ENCODE peak calls at places on chromosomes 1 and 21, in eight cellular contexts. E is body of pancreas, R is ovary, D is Peyer's patch, P is IMR-90, N is heart left ventricle, M is suprapubic skin, I is sigmoid colon. V is an unnamed sample.

GRCh38 chr1:185971688-185972087 is 237.5 kb downstream of the HMCN1 start:
- DNase-seq in D (no peak), I (no peak), R (no peak), P (peak; percentile 86), E (no peak), M (no peak), N (no peak), V (no peak)

GRCh38 chr1:157948547-157949152 is 44.8 kb upstream of the KIRREL1 start:
- DNase-seq in P (peak; percentile 42), N (peak; percentile 29), R (no peak), I (no peak), E (peak; percentile 14), M (no peak), D (peak; percentile 25), V (no peak)

GRCh38 chr1:198498881-198499280 is 41.6 kb downstream of the ATP6V1G3 start:
- DNase-seq in E (no peak), D (no peak), N (no peak), P (peak; percentile 14), I (no peak), R (no peak), M (no peak), V (no peak)

GRCh38 chr1:26748351-26748750 is 39.4 kb upstream of the PIGV start:
- DNase-seq in E (no peak), P (no peak), I (no peak), R (no peak), N (no peak), M (no peak), D (no peak), V (no peak)

GRCh38 chr1:228487336-228488106 is at the start of gene RNF187:
- DNase-seq in D (peak; percentile 83), N (peak; percentile 94), R (peak; percentile 92), P (peak; percentile 18), E (peak; percentile 90), I (peak; percentile 93), M (peak; percentile 91), V (peak; percentile 90)

GRCh38 chr1:64864018-64864945 is 102.1 kb downstream of the JAK1 start:
- DNase-seq in P (no peak), E (peak; percentile 33), R (no peak), D (peak; percentile 86), M (no peak), N (peak; percentile 73), I (peak; percentile 80), V (peak; percentile 59)

GRCh38 chr1:118185083-118185899 is at the start of gene SPAG17:
- DNase-seq in D (no peak), P (peak; percentile 21), N (peak; percentile 63), R (peak; percentile 64), E (peak; percentile 89), I (no peak), M (peak; percentile 68), V (peak; percentile 70)

GRCh38 chr1:232904566-232904965 is 45.8 kb upstream of the NTPCR start:
- DNase-seq in D (no peak), P (peak; percentile 89), M (no peak), I (no peak), E (no peak), R (no peak), N (no peak), V (no peak)

GRCh38 chr1:160136926-160137200 is 14.5 kb upstream of the ATP1A4 start:
- DNase-seq in N (no peak), M (no peak), D (no peak), I (no peak), R (no peak), P (no peak), E (no peak), V (no peak)

GRCh38 chr1:151443846-151444790 is 15.2 kb downstream of the POGZ start:
- DNase-seq in N (peak; percentile 39), I (no peak), D (peak; percentile 40), P (peak; percentile 86), R (peak; percentile 41), E (peak; percentile 78), M (no peak), V (peak; percentile 84)

GRCh38 chr1:50977575-50978143 is 7.6 kb downstream of the CDKN2C start:
- DNase-seq in E (peak; percentile 82), D (no peak), N (peak; percentile 74), R (peak; percentile 85), M (peak; percentile 70), I (peak; percentile 79), P (peak; percentile 52), V (peak; percentile 85)

GRCh38 chr1:38285807-38286530 is 239.4 kb upstream of the POU3F1 start:
- DNase-seq in E (no peak), D (no peak), M (no peak), I (no peak), P (no peak), R (no peak), N (no peak), V (no peak)

GRCh38 chr1:245464290-245464689 is 309.5 kb downstream of the KIF26B start:
- DNase-seq in I (no peak), N (no peak), R (no peak), D (no peak), E (no peak), M (no peak), P (no peak), V (no peak)

GRCh38 chr1:157098519-157098918 is 1.1 kb downstream of the ETV3L start:
- DNase-seq in I (peak; percentile 40), D (no peak), R (no peak), E (no peak), N (no peak), M (peak; percentile 33), P (no peak), V (no peak)

GRCh38 chr1:31715097-31715872 is 11.5 kb upstream of the COL16A1 start:
- DNase-seq in M (peak; percentile 96), P (peak; percentile 81), R (peak; percentile 96), I (peak; percentile 99), D (peak; percentile 66), N (peak; percentile 95), E (peak; percentile 76), V (peak; percentile 96)

GRCh38 chr1:228101994-228102790 is 933 bp downstream of the C1orf35 start:
- DNase-seq in I (peak; percentile 82), R (peak; percentile 63), D (peak; percentile 58), E (peak; percentile 63), N (no peak), P (no peak), M (no peak), V (no peak)

GRCh38 chr1:44810101-44810761 is 1.9 kb downstream of the BTBD19 start:
- DNase-seq in D (peak; percentile 63), E (peak; percentile 77), I (peak; percentile 84), P (no peak), M (no peak), R (peak; percentile 75), N (no peak), V (peak; percentile 81)

DNA sequence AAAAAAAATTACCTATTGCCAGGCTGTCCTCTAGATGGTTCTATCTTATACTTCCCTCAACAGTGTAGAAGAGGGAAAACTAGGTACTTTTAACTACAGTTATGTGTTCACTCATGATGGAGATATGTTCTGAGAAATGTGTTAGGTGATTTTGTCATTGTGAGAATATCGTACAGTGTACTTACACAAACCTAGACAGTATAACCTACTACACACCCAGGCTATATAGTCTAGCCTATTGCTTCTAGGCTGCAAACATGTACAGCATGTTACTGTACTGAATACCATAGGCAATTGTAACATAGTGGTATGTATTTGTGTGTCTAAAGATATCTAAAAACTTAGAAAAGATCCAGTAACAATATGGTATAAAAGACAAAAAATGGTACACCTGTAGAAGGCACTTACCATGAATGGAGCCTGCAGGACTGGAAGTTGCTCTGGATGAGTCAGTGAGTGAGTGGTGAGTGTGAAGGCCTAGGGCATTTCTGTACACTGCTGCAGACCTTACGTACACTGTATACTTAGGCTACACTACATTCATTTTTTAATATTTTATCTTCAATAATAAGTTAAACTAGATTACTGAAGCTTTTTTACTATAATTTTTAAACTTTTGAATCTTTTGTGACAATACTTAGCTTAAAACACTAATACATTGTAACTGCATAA is 13.2 kb downstream of the MGST3 start:
- DNase-seq in E (no peak), M (no peak), N (no peak), I (no peak), R (no peak), P (peak; percentile 31), D (no peak), V (no peak)
- TF ChIP-seq POLR2A in E (no peak), M (no peak), N (no peak), I (no peak), R (no peak), P (no peak), D (no peak), V (no peak)

GRCh38 chr21:33127154-33127893 is 57.4 kb downstream of the OLIG1 start:
- DNase-seq in N (peak; percentile 67), D (peak; percentile 25), R (no peak), I (no peak), M (peak; percentile 69), E (peak; percentile 60), P (peak; percentile 65), V (peak; percentile 63)
- H3K4me3 ChIP-seq in N (no peak overlapping the region), D (peak overlapping the region; percentile 23), R (no peak overlapping the region), I (peak overlapping the region; percentile 36), M (peak overlapping the region; percentile 38), E (no peak overlapping the region), P (peak overlapping the region; percentile 29), V (peak overlapping the region; percentile 51)

GRCh38 chr1:33005812-33006465 is 30.7 kb downstream of the AK2 start:
- DNase-seq in R (no peak), P (no peak), D (no peak), E (peak; percentile 53), N (no peak), I (no peak), M (no peak), V (peak; percentile 27)
- H3K4me1 ChIP-seq in R (no peaks in the 10 kb centered on the region), P (peaks cover 22% of the 10 kb centered on the region), D (no peaks in the 10 kb centered on the region), E (peaks cover 59% of the 10 kb centered on the region), N (peaks cover 64% of the 10 kb centered on the region), I (no peaks in the 10 kb centered on the region), M (peaks cover 62% of the 10 kb centered on the region), V (peaks cover 29% of the 10 kb centered on the region)

DNA sequence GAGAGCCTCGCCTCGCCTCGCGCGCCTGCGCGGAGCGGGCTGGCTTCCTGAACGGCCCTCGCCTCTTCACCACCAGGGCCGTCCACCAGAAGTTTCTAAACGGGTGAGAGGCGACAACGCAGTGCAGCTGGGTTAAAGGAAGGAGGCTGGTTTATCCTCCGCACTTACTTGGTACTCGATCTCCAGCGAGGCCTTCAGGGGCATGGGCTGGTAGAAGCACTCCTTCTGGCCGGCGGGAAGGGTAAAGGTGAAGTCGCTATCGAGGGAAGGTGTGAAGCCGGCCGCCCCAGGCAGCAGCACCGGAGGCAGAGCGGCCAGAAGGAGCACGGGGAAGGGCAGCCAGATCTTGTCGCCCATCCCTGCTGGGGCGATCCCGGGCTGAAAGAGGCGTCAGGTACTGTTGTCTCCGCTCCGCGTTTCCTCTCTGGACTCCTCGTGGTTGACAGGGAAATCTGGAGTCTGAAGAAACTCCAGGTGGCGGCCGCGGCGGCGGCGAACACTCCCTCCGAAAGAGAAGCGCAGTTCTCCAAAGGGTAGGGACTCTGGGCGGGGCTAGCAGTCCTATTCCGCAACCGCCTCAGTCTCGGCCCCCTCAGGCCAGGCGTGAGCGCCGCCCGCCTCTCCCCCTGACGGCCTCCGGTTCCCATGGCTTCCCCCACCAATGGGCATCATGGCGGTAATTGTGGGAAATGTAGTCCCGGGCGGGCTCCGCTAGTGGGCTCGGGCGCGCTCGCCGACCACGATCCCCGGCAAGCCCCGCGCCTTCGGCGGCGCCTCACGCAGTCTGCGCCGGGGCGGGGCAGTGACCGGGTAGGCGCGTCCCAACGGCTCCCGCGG is at the start of gene TMED5:
- DNase-seq in P (peak; percentile 98), I (peak; percentile 99), M (peak; percentile 98), D (peak; percentile 96), R (peak; percentile 97), E (peak; percentile 98), N (peak; percentile 98), V (peak; percentile 98)
- TF ChIP-seq POLR2A in P (peak; percentile 95), I (peak; percentile 93), M (peak; percentile 85), D (peak; percentile 97), R (peak; percentile 96), E (peak; percentile 98), N (peak; percentile 94), V (peak; percentile 98)

V was measured in adrenal gland.